ENCODE peak calls at places on chromosomes 5 and 9, in ten cellular contexts. One of them, this sample, is unnamed.
A peak's percentile ranks its signal among the peaks of the same experiment; 100 is the strongest.

GRCh38 chr5:94376672-94377345 is 241.6 kb downstream of the KIAA0825 start:
- DNase-seq in PC-3: peak; percentile 22
- DNase-seq in uterus: no peak
- DNase-seq in sigmoid colon: no peak
- DNase-seq in MM.1S: no peak
- DNase-seq in HCT116: no peak
- DNase-seq in cardiac muscle cell: no peak
- DNase-seq in IMR-90: no peak
- DNase-seq in body of pancreas: no peak
- DNase-seq in H7: no peak
- DNase-seq in this sample: no peak

GRCh38 chr9:77944556-77945261 is 86.9 kb downstream of the GNAQ start:
- DNase-seq in PC-3: no peak
- DNase-seq in uterus: no peak
- DNase-seq in sigmoid colon: no peak
- DNase-seq in MM.1S: no peak
- DNase-seq in HCT116: no peak
- DNase-seq in cardiac muscle cell: no peak
- DNase-seq in IMR-90: no peak
- DNase-seq in body of pancreas: no peak
- DNase-seq in H7: peak; percentile 40
- DNase-seq in this sample: peak; percentile 19

GRCh38 chr5:76960004-76960625 is 7.3 kb downstream of the CRHBP start:
- DNase-seq in PC-3: no peak
- DNase-seq in uterus: no peak
- DNase-seq in sigmoid colon: no peak
- DNase-seq in MM.1S: peak; percentile 19
- DNase-seq in HCT116: no peak
- DNase-seq in cardiac muscle cell: no peak
- DNase-seq in IMR-90: no peak
- DNase-seq in body of pancreas: no peak
- DNase-seq in H7: peak; percentile 27
- DNase-seq in this sample: no peak

GRCh38 chr9:97508852-97509251 is 7.4 kb downstream of the TMOD1 start:
- DNase-seq in PC-3: no peak
- DNase-seq in uterus: no peak
- DNase-seq in sigmoid colon: no peak
- DNase-seq in MM.1S: no peak
- DNase-seq in HCT116: no peak
- DNase-seq in cardiac muscle cell: no peak
- DNase-seq in IMR-90: no peak
- DNase-seq in body of pancreas: no peak
- DNase-seq in H7: no peak
- DNase-seq in this sample: no peak

GRCh38 chr9:104746798-104747197 is 685 bp upstream of the NIPSNAP3A start:
- DNase-seq in PC-3: no peak
- DNase-seq in uterus: no peak
- DNase-seq in sigmoid colon: no peak
- DNase-seq in MM.1S: no peak
- DNase-seq in HCT116: no peak
- DNase-seq in cardiac muscle cell: no peak
- DNase-seq in IMR-90: no peak
- DNase-seq in body of pancreas: no peak
- DNase-seq in H7: no peak
- DNase-seq in this sample: no peak

GRCh38 chr9:137582286-137582860 is 3.6 kb upstream of the DPH7 start:
- DNase-seq in PC-3: no peak
- DNase-seq in uterus: no peak
- DNase-seq in sigmoid colon: no peak
- DNase-seq in MM.1S: no peak
- DNase-seq in HCT116: no peak
- DNase-seq in cardiac muscle cell: peak; percentile 30
- DNase-seq in IMR-90: no peak
- DNase-seq in body of pancreas: peak; percentile 48
- DNase-seq in H7: peak; percentile 87
- DNase-seq in this sample: no peak

GRCh38 chr5:22889714-22890113 is 36.6 kb upstream of the CDH12 start:
- DNase-seq in PC-3: peak; percentile 36
- DNase-seq in uterus: no peak
- DNase-seq in sigmoid colon: no peak
- DNase-seq in MM.1S: no peak
- DNase-seq in HCT116: no peak
- DNase-seq in cardiac muscle cell: no peak
- DNase-seq in IMR-90: no peak
- DNase-seq in body of pancreas: no peak
- DNase-seq in H7: no peak
- DNase-seq in this sample: no peak

GRCh38 chr5:135707302-135707701 is 127.2 kb upstream of the SLC25A48 start:
- DNase-seq in PC-3: no peak
- DNase-seq in uterus: no peak
- DNase-seq in sigmoid colon: no peak
- DNase-seq in MM.1S: no peak
- DNase-seq in HCT116: no peak
- DNase-seq in cardiac muscle cell: no peak
- DNase-seq in IMR-90: no peak
- DNase-seq in body of pancreas: no peak
- DNase-seq in H7: no peak
- DNase-seq in this sample: no peak

GRCh38 chr9:76453785-76454184 is 5.2 kb upstream of the GCNT1 start:
- DNase-seq in PC-3: no peak
- DNase-seq in uterus: no peak
- DNase-seq in sigmoid colon: no peak
- DNase-seq in MM.1S: no peak
- DNase-seq in HCT116: no peak
- DNase-seq in cardiac muscle cell: no peak
- DNase-seq in IMR-90: peak; percentile 83
- DNase-seq in body of pancreas: no peak
- DNase-seq in H7: no peak
- DNase-seq in this sample: no peak

GRCh38 chr5:82330921-82331320 is 52.8 kb upstream of the RPS23 start:
- DNase-seq in PC-3: no peak
- DNase-seq in uterus: no peak
- DNase-seq in sigmoid colon: no peak
- DNase-seq in MM.1S: no peak
- DNase-seq in HCT116: no peak
- DNase-seq in cardiac muscle cell: no peak
- DNase-seq in IMR-90: no peak
- DNase-seq in body of pancreas: no peak
- DNase-seq in H7: no peak
- DNase-seq in this sample: no peak

GRCh38 chr9:96122756-96123155 is 179.2 kb downstream of the HSD17B3 start:
- DNase-seq in PC-3: no peak
- DNase-seq in uterus: no peak
- DNase-seq in sigmoid colon: no peak
- DNase-seq in MM.1S: no peak
- DNase-seq in HCT116: no peak
- DNase-seq in cardiac muscle cell: no peak
- DNase-seq in IMR-90: peak; percentile 58
- DNase-seq in body of pancreas: no peak
- DNase-seq in H7: no peak
- DNase-seq in this sample: no peak

GRCh38 chr5:88672644-88673493 is 210.1 kb downstream of the MEF2C start:
- DNase-seq in PC-3: no peak
- DNase-seq in uterus: no peak
- DNase-seq in sigmoid colon: no peak
- DNase-seq in MM.1S: no peak
- DNase-seq in HCT116: no peak
- DNase-seq in cardiac muscle cell: no peak
- DNase-seq in IMR-90: no peak
- DNase-seq in body of pancreas: no peak
- DNase-seq in H7: peak; percentile 79
- DNase-seq in this sample: peak; percentile 73

GRCh38 chr5:127590154-127590722 is 58.6 kb upstream of the CTXN3 start:
- DNase-seq in PC-3: no peak
- DNase-seq in uterus: no peak
- DNase-seq in sigmoid colon: no peak
- DNase-seq in MM.1S: no peak
- DNase-seq in HCT116: no peak
- DNase-seq in cardiac muscle cell: no peak
- DNase-seq in IMR-90: no peak
- DNase-seq in body of pancreas: no peak
- DNase-seq in H7: no peak
- DNase-seq in this sample: no peak

GRCh38 chr9:69085523-69086283 is 50.2 kb downstream of the FXN start:
- DNase-seq in PC-3: no peak
- DNase-seq in uterus: no peak
- DNase-seq in sigmoid colon: no peak
- DNase-seq in MM.1S: no peak
- DNase-seq in HCT116: no peak
- DNase-seq in cardiac muscle cell: no peak
- DNase-seq in IMR-90: peak; percentile 53
- DNase-seq in body of pancreas: no peak
- DNase-seq in H7: no peak
- DNase-seq in this sample: no peak

GRCh38 chr9:123131258-123131657 is 97.8 kb downstream of the GPR21 start:
- DNase-seq in PC-3: no peak
- DNase-seq in uterus: no peak
- DNase-seq in sigmoid colon: no peak
- DNase-seq in MM.1S: no peak
- DNase-seq in HCT116: no peak
- DNase-seq in cardiac muscle cell: peak; percentile 27
- DNase-seq in IMR-90: peak; percentile 75
- DNase-seq in body of pancreas: no peak
- DNase-seq in H7: no peak
- DNase-seq in this sample: no peak
- H3K36me3 ChIP-seq in PC-3: no peaks in the 10 kb centered on the region
- H3K36me3 ChIP-seq in uterus: no peaks in the 10 kb centered on the region
- H3K36me3 ChIP-seq in sigmoid colon: no peaks in the 10 kb centered on the region
- H3K36me3 ChIP-seq in MM.1S: no peaks in the 10 kb centered on the region
- H3K36me3 ChIP-seq in HCT116: no peaks in the 10 kb centered on the region
- H3K36me3 ChIP-seq in cardiac muscle cell: peaks cover 11% of the 10 kb centered on the region
- H3K36me3 ChIP-seq in IMR-90: no peaks in the 10 kb centered on the region
- H3K36me3 ChIP-seq in body of pancreas: no peaks in the 10 kb centered on the region
- H3K36me3 ChIP-seq in H7: peaks cover 10% of the 10 kb centered on the region
- H3K36me3 ChIP-seq in this sample: no peaks in the 10 kb centered on the region

DNA sequence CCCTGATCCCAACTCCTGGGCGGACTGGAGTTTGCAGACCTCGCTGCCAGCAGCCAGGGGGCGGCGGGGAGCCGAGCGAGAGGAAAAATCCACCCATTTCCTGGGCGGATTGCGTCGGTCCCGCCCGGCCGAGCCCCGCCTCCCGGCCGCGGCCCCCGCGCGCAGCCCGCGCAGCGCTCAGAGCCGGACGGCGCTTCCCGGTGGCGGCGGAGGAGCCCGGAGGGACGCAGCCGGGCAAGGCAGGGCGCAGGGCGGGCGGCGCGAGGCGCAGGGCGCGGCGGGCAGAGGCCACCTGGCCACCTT is at the start of gene OLFM1:
- DNase-seq in PC-3: peak; percentile 48
- DNase-seq in uterus: peak; percentile 78
- DNase-seq in sigmoid colon: peak; percentile 86
- DNase-seq in MM.1S: no peak
- DNase-seq in HCT116: peak; percentile 38
- DNase-seq in cardiac muscle cell: peak; percentile 74
- DNase-seq in IMR-90: peak; percentile 46
- DNase-seq in body of pancreas: peak; percentile 88
- DNase-seq in H7: peak; percentile 96
- DNase-seq in this sample: peak; percentile 61
- H3K4me3 ChIP-seq in PC-3: no peak within 1 kb of the TSS
- H3K4me3 ChIP-seq in uterus: peak within 1 kb of the TSS; percentile 11
- H3K4me3 ChIP-seq in sigmoid colon: peak within 1 kb of the TSS; percentile 50
- H3K4me3 ChIP-seq in MM.1S: no peak within 1 kb of the TSS
- H3K4me3 ChIP-seq in HCT116: no peak within 1 kb of the TSS
- H3K4me3 ChIP-seq in cardiac muscle cell: peak within 1 kb of the TSS; percentile 20
- H3K4me3 ChIP-seq in IMR-90: no peak within 1 kb of the TSS
- H3K4me3 ChIP-seq in body of pancreas: no peak within 1 kb of the TSS
- H3K4me3 ChIP-seq in H7: peak within 1 kb of the TSS; percentile 63
- H3K4me3 ChIP-seq in this sample: no peak within 1 kb of the TSS

GRCh38 chr5:157280927-157281326 is 15.0 kb downstream of the CYFIP2 start:
- DNase-seq in PC-3: no peak
- DNase-seq in uterus: no peak
- DNase-seq in sigmoid colon: no peak
- DNase-seq in MM.1S: no peak
- DNase-seq in HCT116: no peak
- DNase-seq in cardiac muscle cell: no peak
- DNase-seq in IMR-90: peak; percentile 14
- DNase-seq in body of pancreas: no peak
- DNase-seq in H7: no peak
- DNase-seq in this sample: no peak

GRCh38 chr5:157284458-157285212 is 18.7 kb downstream of the CYFIP2 start:
- DNase-seq in PC-3: no peak
- DNase-seq in uterus: no peak
- DNase-seq in sigmoid colon: no peak
- DNase-seq in MM.1S: no peak
- DNase-seq in HCT116: no peak
- DNase-seq in cardiac muscle cell: no peak
- DNase-seq in IMR-90: no peak
- DNase-seq in body of pancreas: no peak
- DNase-seq in H7: no peak
- DNase-seq in this sample: no peak

GRCh38 chr5:157285310-157286035 is 19.6 kb downstream of the CYFIP2 start:
- DNase-seq in PC-3: no peak
- DNase-seq in uterus: no peak
- DNase-seq in sigmoid colon: no peak
- DNase-seq in MM.1S: no peak
- DNase-seq in HCT116: no peak
- DNase-seq in cardiac muscle cell: no peak
- DNase-seq in IMR-90: no peak
- DNase-seq in body of pancreas: no peak
- DNase-seq in H7: no peak
- DNase-seq in this sample: no peak

GRCh38 chr5:157282150-157282549 is 16.2 kb downstream of the CYFIP2 start:
- DNase-seq in PC-3: no peak
- DNase-seq in uterus: no peak
- DNase-seq in sigmoid colon: no peak
- DNase-seq in MM.1S: no peak
- DNase-seq in HCT116: no peak
- DNase-seq in cardiac muscle cell: no peak
- DNase-seq in IMR-90: no peak
- DNase-seq in body of pancreas: no peak
- DNase-seq in H7: no peak
- DNase-seq in this sample: no peak

GRCh38 chr5:157283434-157283833 is 17.5 kb downstream of the CYFIP2 start:
- DNase-seq in PC-3: no peak
- DNase-seq in uterus: no peak
- DNase-seq in sigmoid colon: no peak
- DNase-seq in MM.1S: peak; percentile 60
- DNase-seq in HCT116: no peak
- DNase-seq in cardiac muscle cell: peak; percentile 35
- DNase-seq in IMR-90: no peak
- DNase-seq in body of pancreas: no peak
- DNase-seq in H7: no peak
- DNase-seq in this sample: no peak
- H3K36me3 ChIP-seq in PC-3: no peaks in the 10 kb centered on the region
- H3K36me3 ChIP-seq in uterus: no peaks in the 10 kb centered on the region
- H3K36me3 ChIP-seq in sigmoid colon: no peaks in the 10 kb centered on the region
- H3K36me3 ChIP-seq in MM.1S: peaks cover 2% of the 10 kb centered on the region
- H3K36me3 ChIP-seq in HCT116: no peaks in the 10 kb centered on the region
- H3K36me3 ChIP-seq in cardiac muscle cell: peaks cover 5% of the 10 kb centered on the region
- H3K36me3 ChIP-seq in IMR-90: peaks cover 2% of the 10 kb centered on the region
- H3K36me3 ChIP-seq in body of pancreas: no peaks in the 10 kb centered on the region
- H3K36me3 ChIP-seq in H7: peaks cover 9% of the 10 kb centered on the region
- H3K36me3 ChIP-seq in this sample: peaks cover 9% of the 10 kb centered on the region

DNA sequence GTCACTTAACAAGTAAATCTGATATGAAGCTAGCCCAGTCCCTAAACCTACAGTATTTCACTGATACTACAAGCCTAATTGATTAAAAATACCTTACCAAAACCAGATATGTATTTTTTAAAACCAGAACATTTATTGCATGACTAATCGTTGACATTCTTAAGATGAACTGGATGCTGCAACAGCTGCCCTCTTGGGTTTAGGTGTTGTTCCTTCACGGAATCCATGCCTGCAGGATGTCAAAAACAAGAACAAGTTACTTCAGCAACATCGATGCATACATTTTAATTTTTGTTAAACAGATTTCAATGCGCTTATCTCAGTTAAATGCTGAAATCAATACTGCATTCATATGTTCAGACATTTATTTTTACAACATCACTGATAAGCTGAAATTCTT is 2.7 kb downstream of the RPL37 start:
- DNase-seq in PC-3: peak; percentile 39
- DNase-seq in uterus: no peak
- DNase-seq in sigmoid colon: no peak
- DNase-seq in MM.1S: no peak
- DNase-seq in HCT116: no peak
- DNase-seq in cardiac muscle cell: no peak
- DNase-seq in IMR-90: peak; percentile 30
- DNase-seq in body of pancreas: no peak
- DNase-seq in H7: no peak
- DNase-seq in this sample: no peak
- H3K4me3 ChIP-seq in PC-3: peak overlapping the region; percentile 87
- H3K4me3 ChIP-seq in uterus: no peak overlapping the region
- H3K4me3 ChIP-seq in sigmoid colon: no peak overlapping the region
- H3K4me3 ChIP-seq in MM.1S: peak overlapping the region; percentile 9
- H3K4me3 ChIP-seq in HCT116: no peak overlapping the region
- H3K4me3 ChIP-seq in cardiac muscle cell: no peak overlapping the region
- H3K4me3 ChIP-seq in IMR-90: no peak overlapping the region
- H3K4me3 ChIP-seq in body of pancreas: no peak overlapping the region
- H3K4me3 ChIP-seq in H7: no peak overlapping the region
- H3K4me3 ChIP-seq in this sample: no peak overlapping the region

This sample was measured in HAP-1.